ENCODE peak calls at places on chromosomes 5 and 9, in seven cellular contexts. One of them, this sample, is unnamed.

GRCh38 chr5:148957591-148958202 is 105.2 kb downstream of the SH3TC2 start:
- DNase-seq in aorta: no peak
- DNase-seq in HCT116: no peak
- DNase-seq in dorsolateral prefrontal cortex: peak; percentile 16
- DNase-seq in AG10803: peak; percentile 22
- DNase-seq in OCI-LY7: peak; percentile 76
- DNase-seq in pancreas: no peak
- DNase-seq in this sample: no peak

GRCh38 chr9:13778486-13779110 is 499.1 kb upstream of the MPDZ start:
- DNase-seq in aorta: no peak
- DNase-seq in HCT116: no peak
- DNase-seq in dorsolateral prefrontal cortex: no peak
- DNase-seq in AG10803: no peak
- DNase-seq in OCI-LY7: no peak
- DNase-seq in pancreas: no peak
- DNase-seq in this sample: no peak

GRCh38 chr9:137140151-137141012 is 1.4 kb downstream of the GRIN1 start:
- DNase-seq in aorta: no peak
- DNase-seq in HCT116: no peak
- DNase-seq in dorsolateral prefrontal cortex: peak; percentile 82
- DNase-seq in AG10803: no peak
- DNase-seq in OCI-LY7: no peak
- DNase-seq in pancreas: no peak
- DNase-seq in this sample: peak; percentile 46

GRCh38 chr9:131757549-131757948 is 17.7 kb upstream of the RAPGEF1 start:
- DNase-seq in aorta: no peak
- DNase-seq in HCT116: no peak
- DNase-seq in dorsolateral prefrontal cortex: no peak
- DNase-seq in AG10803: no peak
- DNase-seq in OCI-LY7: no peak
- DNase-seq in pancreas: no peak
- DNase-seq in this sample: no peak

GRCh38 chr5:37197340-37198050 is 51.7 kb downstream of the CPLANE1 start:
- DNase-seq in aorta: no peak
- DNase-seq in HCT116: no peak
- DNase-seq in dorsolateral prefrontal cortex: no peak
- DNase-seq in AG10803: no peak
- DNase-seq in OCI-LY7: peak; percentile 8
- DNase-seq in pancreas: no peak
- DNase-seq in this sample: no peak

GRCh38 chr9:131676431-131676972 is 63.4 kb downstream of the RAPGEF1 start:
- DNase-seq in aorta: no peak
- DNase-seq in HCT116: no peak
- DNase-seq in dorsolateral prefrontal cortex: no peak
- DNase-seq in AG10803: peak; percentile 20
- DNase-seq in OCI-LY7: peak; percentile 87
- DNase-seq in pancreas: no peak
- DNase-seq in this sample: no peak

GRCh38 chr5:115600771-115601170 is 1.5 kb downstream of the TICAM2 start:
- DNase-seq in aorta: no peak
- DNase-seq in HCT116: no peak
- DNase-seq in dorsolateral prefrontal cortex: no peak
- DNase-seq in AG10803: no peak
- DNase-seq in OCI-LY7: no peak
- DNase-seq in pancreas: no peak
- DNase-seq in this sample: no peak

GRCh38 chr5:119389288-119390065 is 33.7 kb downstream of the TNFAIP8 start:
- DNase-seq in aorta: no peak
- DNase-seq in HCT116: no peak
- DNase-seq in dorsolateral prefrontal cortex: no peak
- DNase-seq in AG10803: peak; percentile 67
- DNase-seq in OCI-LY7: no peak
- DNase-seq in pancreas: no peak
- DNase-seq in this sample: no peak

DNA sequence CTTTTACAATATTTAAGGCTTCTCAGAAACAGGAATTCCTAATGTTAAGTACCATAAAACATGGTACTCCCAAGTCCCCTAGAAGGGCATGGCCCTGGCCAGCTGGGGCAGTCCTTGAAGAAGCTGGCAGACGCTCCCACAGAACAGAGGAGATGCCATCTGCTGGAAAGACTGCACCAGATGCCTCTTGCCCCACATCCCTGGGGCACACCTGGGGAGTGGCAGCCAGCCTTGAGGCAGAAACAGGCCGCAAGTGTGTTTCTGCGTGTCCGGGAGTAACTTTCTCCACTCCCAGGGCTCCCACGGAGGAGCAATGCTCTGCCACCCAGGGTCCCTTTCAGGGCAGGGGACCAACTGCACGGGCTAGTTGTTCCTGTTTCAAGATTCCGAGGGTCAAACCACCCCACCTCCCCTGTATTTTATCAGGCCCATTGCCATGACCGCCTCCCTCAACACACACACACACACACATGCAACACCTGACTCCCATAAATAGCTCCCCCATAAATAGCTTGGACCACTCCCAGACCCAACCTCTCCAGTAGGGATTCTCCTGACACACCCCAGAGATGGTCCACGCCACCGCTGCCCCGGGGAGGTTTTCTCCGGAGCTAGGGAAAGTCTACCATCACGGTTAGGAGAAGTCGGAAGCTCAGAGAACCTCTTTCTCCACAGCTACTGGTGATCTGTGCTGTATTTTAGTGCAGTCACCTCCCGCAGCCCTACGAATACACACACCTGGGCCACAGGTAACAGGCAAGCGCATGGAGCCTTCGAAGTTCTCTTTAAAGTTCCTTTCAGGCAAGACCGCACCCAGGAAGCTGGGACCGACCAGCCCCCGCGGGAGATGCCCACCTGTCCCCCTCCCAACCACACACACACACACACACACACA is 1.5 kb downstream of the SPOCK1 start:
- DNase-seq in aorta: no peak
- DNase-seq in HCT116: no peak
- DNase-seq in dorsolateral prefrontal cortex: no peak
- DNase-seq in AG10803: no peak
- DNase-seq in OCI-LY7: no peak
- DNase-seq in pancreas: no peak
- DNase-seq in this sample: peak; percentile 47
- H3K4me3 ChIP-seq in aorta: no peak overlapping the region
- H3K4me3 ChIP-seq in HCT116: no peak overlapping the region
- H3K4me3 ChIP-seq in dorsolateral prefrontal cortex: peak overlapping the region; percentile 85
- H3K4me3 ChIP-seq in AG10803: peak overlapping the region; percentile 79
- H3K4me3 ChIP-seq in OCI-LY7: no peak overlapping the region
- H3K4me3 ChIP-seq in pancreas: no peak overlapping the region
- H3K4me3 ChIP-seq in this sample: no peak overlapping the region

DNA sequence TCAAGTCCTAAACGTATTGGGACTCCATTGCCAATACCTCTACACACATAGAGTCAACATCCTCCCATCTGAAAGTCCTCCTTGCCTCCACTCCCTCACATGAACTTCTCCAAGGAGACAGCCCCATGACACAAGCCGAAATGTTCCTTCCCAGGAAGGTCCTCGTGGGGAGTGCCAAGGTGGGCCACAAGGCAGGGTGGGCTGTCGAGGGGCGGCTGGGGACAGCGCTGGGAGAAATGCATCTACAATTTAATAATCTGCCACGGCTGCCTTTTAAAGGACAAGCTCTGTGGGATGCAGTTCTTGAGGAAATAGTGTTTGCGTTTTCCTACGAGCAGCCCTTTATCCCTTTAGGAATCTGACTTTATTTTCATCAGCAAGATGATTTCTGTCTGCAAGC is 138.7 kb downstream of the GABBR2 start:
- DNase-seq in aorta: no peak
- DNase-seq in HCT116: no peak
- DNase-seq in dorsolateral prefrontal cortex: no peak
- DNase-seq in AG10803: no peak
- DNase-seq in OCI-LY7: no peak
- DNase-seq in pancreas: no peak
- DNase-seq in this sample: no peak
- H3K4me3 ChIP-seq in aorta: no peak overlapping the region
- H3K4me3 ChIP-seq in HCT116: no peak overlapping the region
- H3K4me3 ChIP-seq in dorsolateral prefrontal cortex: no peak overlapping the region
- H3K4me3 ChIP-seq in AG10803: no peak overlapping the region
- H3K4me3 ChIP-seq in OCI-LY7: no peak overlapping the region
- H3K4me3 ChIP-seq in pancreas: no peak overlapping the region
- H3K4me3 ChIP-seq in this sample: no peak overlapping the region

DNA sequence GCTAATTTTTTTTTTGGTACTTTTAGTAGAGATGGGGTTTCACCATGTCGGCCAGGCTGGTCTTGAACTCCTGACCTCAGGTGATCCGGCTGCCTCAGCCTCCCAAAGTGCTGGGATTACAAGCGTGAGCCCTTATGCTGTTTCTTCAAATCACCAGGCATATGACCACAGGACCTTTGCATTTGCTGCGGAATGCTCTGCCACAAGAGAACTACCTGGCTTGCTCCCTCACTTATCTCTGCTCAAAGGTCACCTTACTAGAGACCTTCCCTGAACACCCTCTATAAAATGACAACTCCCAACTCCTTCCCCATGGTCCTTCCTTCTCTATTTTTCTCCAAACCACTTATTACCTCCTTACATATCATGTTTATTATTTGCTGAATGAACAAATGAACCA is 1.4 kb downstream of the ZER1 start:
- DNase-seq in aorta: no peak
- DNase-seq in HCT116: no peak
- DNase-seq in dorsolateral prefrontal cortex: no peak
- DNase-seq in AG10803: no peak
- DNase-seq in OCI-LY7: no peak
- DNase-seq in pancreas: no peak
- DNase-seq in this sample: no peak
- H3K4me3 ChIP-seq in aorta: no peak overlapping the region
- H3K4me3 ChIP-seq in HCT116: peak overlapping the region; percentile 94
- H3K4me3 ChIP-seq in dorsolateral prefrontal cortex: peak overlapping the region; percentile 94
- H3K4me3 ChIP-seq in AG10803: peak overlapping the region; percentile 97
- H3K4me3 ChIP-seq in OCI-LY7: peak overlapping the region; percentile 86
- H3K4me3 ChIP-seq in pancreas: no peak overlapping the region
- H3K4me3 ChIP-seq in this sample: peak overlapping the region; percentile 91

DNA sequence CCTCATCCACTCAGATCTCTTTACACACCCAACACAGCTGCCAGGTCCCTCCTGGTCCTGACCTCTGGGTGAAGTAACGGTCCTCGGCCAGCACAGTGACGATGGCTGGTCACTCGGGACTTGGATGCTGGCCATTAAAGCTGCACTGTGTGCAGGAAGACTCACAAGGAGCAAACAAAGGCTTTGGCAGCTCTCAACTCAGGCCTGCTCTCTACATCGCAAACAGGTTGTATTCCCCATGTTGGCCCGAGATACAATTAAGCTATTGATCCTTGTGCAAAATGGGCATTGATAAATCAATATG is 98.8 kb downstream of the C5orf15 start:
- DNase-seq in aorta: peak; percentile 77
- DNase-seq in HCT116: no peak
- DNase-seq in dorsolateral prefrontal cortex: peak; percentile 42
- DNase-seq in AG10803: no peak
- DNase-seq in OCI-LY7: no peak
- DNase-seq in pancreas: no peak
- DNase-seq in this sample: peak; percentile 47
- H3K4me3 ChIP-seq in aorta: no peak overlapping the region
- H3K4me3 ChIP-seq in HCT116: no peak overlapping the region
- H3K4me3 ChIP-seq in dorsolateral prefrontal cortex: peak overlapping the region; percentile 56
- H3K4me3 ChIP-seq in AG10803: no peak overlapping the region
- H3K4me3 ChIP-seq in OCI-LY7: no peak overlapping the region
- H3K4me3 ChIP-seq in pancreas: no peak overlapping the region
- H3K4me3 ChIP-seq in this sample: no peak overlapping the region

GRCh38 chr5:154648229-154648628 is 106.9 kb upstream of the LARP1 start:
- DNase-seq in aorta: no peak
- DNase-seq in HCT116: no peak
- DNase-seq in dorsolateral prefrontal cortex: no peak
- DNase-seq in AG10803: no peak
- DNase-seq in OCI-LY7: no peak
- DNase-seq in pancreas: no peak
- DNase-seq in this sample: no peak
- H3K4me3 ChIP-seq in aorta: no peak overlapping the region
- H3K4me3 ChIP-seq in HCT116: no peak overlapping the region
- H3K4me3 ChIP-seq in dorsolateral prefrontal cortex: no peak overlapping the region
- H3K4me3 ChIP-seq in AG10803: no peak overlapping the region
- H3K4me3 ChIP-seq in OCI-LY7: no peak overlapping the region
- H3K4me3 ChIP-seq in pancreas: no peak overlapping the region
- H3K4me3 ChIP-seq in this sample: no peak overlapping the region

GRCh38 chr9:120360046-120360445 is 219.9 kb downstream of the CDK5RAP2 start:
- DNase-seq in aorta: no peak
- DNase-seq in HCT116: no peak
- DNase-seq in dorsolateral prefrontal cortex: no peak
- DNase-seq in AG10803: peak; percentile 37
- DNase-seq in OCI-LY7: no peak
- DNase-seq in pancreas: no peak
- DNase-seq in this sample: no peak

GRCh38 chr9:120362446-120362845 is 217.5 kb downstream of the CDK5RAP2 start:
- DNase-seq in aorta: no peak
- DNase-seq in HCT116: no peak
- DNase-seq in dorsolateral prefrontal cortex: no peak
- DNase-seq in AG10803: no peak
- DNase-seq in OCI-LY7: no peak
- DNase-seq in pancreas: no peak
- DNase-seq in this sample: no peak

GRCh38 chr9:120363697-120364096 is 216.3 kb downstream of the CDK5RAP2 start:
- DNase-seq in aorta: no peak
- DNase-seq in HCT116: no peak
- DNase-seq in dorsolateral prefrontal cortex: no peak
- DNase-seq in AG10803: no peak
- DNase-seq in OCI-LY7: no peak
- DNase-seq in pancreas: no peak
- DNase-seq in this sample: no peak

GRCh38 chr9:120361531-120361930 is 218.4 kb downstream of the CDK5RAP2 start:
- DNase-seq in aorta: no peak
- DNase-seq in HCT116: no peak
- DNase-seq in dorsolateral prefrontal cortex: no peak
- DNase-seq in AG10803: no peak
- DNase-seq in OCI-LY7: no peak
- DNase-seq in pancreas: no peak
- DNase-seq in this sample: no peak

GRCh38 chr9:120358877-120359276 is 221.1 kb downstream of the CDK5RAP2 start:
- DNase-seq in aorta: no peak
- DNase-seq in HCT116: no peak
- DNase-seq in dorsolateral prefrontal cortex: no peak
- DNase-seq in AG10803: no peak
- DNase-seq in OCI-LY7: no peak
- DNase-seq in pancreas: no peak
- DNase-seq in this sample: no peak
- H3K4me3 ChIP-seq in aorta: no peak overlapping the region
- H3K4me3 ChIP-seq in HCT116: no peak overlapping the region
- H3K4me3 ChIP-seq in dorsolateral prefrontal cortex: no peak overlapping the region
- H3K4me3 ChIP-seq in AG10803: no peak overlapping the region
- H3K4me3 ChIP-seq in OCI-LY7: no peak overlapping the region
- H3K4me3 ChIP-seq in pancreas: no peak overlapping the region
- H3K4me3 ChIP-seq in this sample: no peak overlapping the region

DNA sequence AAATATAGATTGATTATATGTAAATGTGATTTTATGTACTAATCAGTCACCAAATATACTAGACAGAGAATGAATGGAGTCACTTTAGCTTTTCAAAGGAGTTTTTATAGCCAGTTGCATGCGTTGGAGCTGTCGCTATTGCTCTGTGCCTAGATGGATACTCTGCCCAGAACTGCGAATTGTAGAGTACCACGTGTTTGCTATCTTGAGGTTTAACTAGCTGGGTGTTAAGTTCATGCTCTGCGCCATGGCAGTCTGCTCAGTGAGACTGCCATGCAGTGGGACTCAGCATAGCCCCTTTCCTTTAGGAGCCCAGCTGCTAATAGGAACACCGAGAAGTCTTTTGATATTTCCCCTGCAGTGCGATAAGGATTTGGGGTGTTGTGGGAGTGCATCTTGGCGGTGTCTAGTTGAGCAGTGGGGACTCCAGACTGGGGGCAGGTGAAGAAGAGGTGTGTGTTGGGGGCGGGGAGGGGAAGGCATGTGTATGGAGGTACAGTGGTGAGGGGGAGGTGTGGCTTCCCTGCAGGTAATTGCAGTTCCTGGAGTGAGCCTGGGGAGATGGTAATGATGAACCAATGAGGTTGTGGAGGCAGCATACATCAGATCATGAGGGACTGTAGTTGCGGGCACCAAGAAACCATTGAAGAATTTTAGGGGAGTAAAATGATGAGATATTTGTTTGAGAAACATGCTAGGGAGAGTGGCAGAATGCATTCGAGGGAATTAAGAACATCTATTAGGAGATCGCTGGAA is 118.9 kb downstream of the TRIO start:
- DNase-seq in aorta: no peak
- DNase-seq in HCT116: no peak
- DNase-seq in dorsolateral prefrontal cortex: no peak
- DNase-seq in AG10803: no peak
- DNase-seq in OCI-LY7: no peak
- DNase-seq in pancreas: no peak
- DNase-seq in this sample: no peak
- H3K4me3 ChIP-seq in aorta: no peak overlapping the region
- H3K4me3 ChIP-seq in HCT116: no peak overlapping the region
- H3K4me3 ChIP-seq in dorsolateral prefrontal cortex: no peak overlapping the region
- H3K4me3 ChIP-seq in AG10803: no peak overlapping the region
- H3K4me3 ChIP-seq in OCI-LY7: no peak overlapping the region
- H3K4me3 ChIP-seq in pancreas: no peak overlapping the region
- H3K4me3 ChIP-seq in this sample: no peak overlapping the region

This sample was measured in upper lobe of right lung.